ENCODE peak calls at places on chromosomes 2 and 18, in eight cellular contexts. J is stimulated activated CD4-positive, alpha-beta T cell treated with anti-CD3 and anti-CD28 coated beads, Interleukin-15, amount 100 ng/mL, for 24 hours; Y is endothelial cell; Q is head of caudate nucleus; V is NCI-H2081; D is SJSA1; R is left ventricle myocardium inferior; A is cerebellar cortex. E is an unnamed sample.

GRCh38 chr2:213232649-213233437 is 51.4 kb upstream of the SPAG16 start:
- DNase-seq in J (peak), Y (no peak), Q (no peak), V (no peak), D (no peak), R (no peak), A (no peak), E (no peak)

GRCh38 chr2:176553685-176554106 is 284.5 kb downstream of the MTX2 start:
- DNase-seq in J (peak), Y (peak), Q (peak), V (peak), D (peak), R (peak), A (peak), E (peak)

GRCh38 chr18:79515944-79516351 is 120.2 kb downstream of the NFATC1 start:
- DNase-seq in J (no peak), Y (no peak), Q (no peak), V (no peak), D (peak), R (no peak), A (no peak), E (no peak)

GRCh38 chr2:181438298-181438697 is 18.9 kb upstream of the ITGA4 start:
- DNase-seq in J (peak), Y (no peak), Q (no peak), V (no peak), D (no peak), R (no peak), A (no peak), E (no peak)

GRCh38 chr2:191030521-191031154 is 16.7 kb upstream of the STAT1 start:
- DNase-seq in J (peak), Y (peak), Q (no peak), V (peak), D (no peak), R (no peak), A (peak), E (peak)

GRCh38 chr18:59155140-59155539 is 15.5 kb downstream of the SEC11C start:
- DNase-seq in J (no peak), Y (no peak), Q (no peak), V (no peak), D (peak), R (no peak), A (no peak), E (peak)

GRCh38 chr2:174246944-174247381 is 1.4 kb downstream of the OLA1 start:
- DNase-seq in J (no peak), Y (no peak), Q (no peak), V (peak), D (no peak), R (no peak), A (no peak), E (no peak)

GRCh38 chr2:64153811-64154210 is 9.6 kb upstream of the PELI1 start:
- DNase-seq in J (no peak), Y (no peak), Q (no peak), V (no peak), D (no peak), R (no peak), A (no peak), E (no peak)

GRCh38 chr2:241833101-241833937 is 24.3 kb downstream of the NEU4 start:
- DNase-seq in J (no peak), Y (no peak), Q (peak), V (no peak), D (peak), R (no peak), A (no peak), E (no peak)

GRCh38 chr18:12574494-12575185 is 83.3 kb downstream of the SPIRE1 start:
- DNase-seq in J (no peak), Y (no peak), Q (no peak), V (no peak), D (no peak), R (no peak), A (no peak), E (no peak)

GRCh38 chr2:44169155-44169898 is 652 bp downstream of the PPM1B start:
- DNase-seq in J (no peak), Y (peak), Q (peak), V (peak), D (peak), R (peak), A (peak), E (peak)

GRCh38 chr18:53789376-53790247 is 434.9 kb downstream of the MBD2 start:
- DNase-seq in J (no peak), Y (no peak), Q (no peak), V (peak), D (no peak), R (no peak), A (no peak), E (no peak)

GRCh38 chr2:98458207-98458606 is 13.5 kb downstream of the INPP4A start:
- DNase-seq in J (peak), Y (no peak), Q (no peak), V (no peak), D (no peak), R (no peak), A (no peak), E (no peak)

GRCh38 chr18:46421973-46422551 is 235.0 kb downstream of the LOXHD1 start:
- DNase-seq in J (no peak), Y (no peak), Q (no peak), V (no peak), D (no peak), R (no peak), A (no peak), E (no peak)

GRCh38 chr2:237674731-237675276 is 47.4 kb downstream of the LRRFIP1 start:
- DNase-seq in J (peak), Y (peak), Q (peak), V (peak), D (peak), R (peak), A (no peak), E (peak)

GRCh38 chr2:26485725-26486418 is 7.9 kb upstream of the OTOF start:
- DNase-seq in J (no peak), Y (no peak), Q (no peak), V (no peak), D (no peak), R (no peak), A (no peak), E (no peak)

GRCh38 chr2:230326453-230327417 is at the start of gene SP140L:
- DNase-seq in J (peak), Y (no peak), Q (peak), V (no peak), D (peak), R (peak), A (no peak), E (peak)